ENCODE peak calls at places on chromosomes 7 and 10, in ten cellular contexts. C is cardiac muscle cell; T is WERI-Rb-1; V is OCI-LY7; D is CD8-positive, alpha-beta T cell; O is upper lobe of right lung; U is PC-3; P is HepG2; F is endothelial cell of umbilical vein; W is thoracic aorta. K is an unnamed sample.

GRCh38 chr7:33446551-33446950 is 317.2 kb downstream of the BBS9 start:
- DNase-seq in C (no peak), T (no peak), V (no peak), D (no peak), O (no peak), U (no peak), P (no peak), F (no peak), W (no peak), K (no peak)

GRCh38 chr7:128848289-128849155 is 14.1 kb upstream of the ATP6V1F start:
- DNase-seq in C (no peak), T (no peak), V (no peak), D (peak; percentile 1), O (no peak), U (no peak), P (no peak), F (no peak), W (no peak), K (no peak)

GRCh38 chr10:67506757-67507091 is 189.3 kb downstream of the CTNNA3 start:
- DNase-seq in C (no peak), T (no peak), V (no peak), D (no peak), O (no peak), U (peak; percentile 61), P (no peak), F (no peak), W (no peak), K (no peak)

GRCh38 chr10:520402-520787 is 169.1 kb downstream of the DIP2C start:
- DNase-seq in C (peak; percentile 31), T (peak; percentile 43), V (no peak), D (no peak), O (peak; percentile 45), U (no peak), P (no peak), F (no peak), W (no peak), K (no peak)

GRCh38 chr10:95425592-95426465 is 135.0 kb upstream of the PDLIM1 start:
- DNase-seq in C (no peak), T (no peak), V (no peak), D (no peak), O (no peak), U (no peak), P (no peak), F (no peak), W (no peak), K (no peak)

GRCh38 chr7:22952306-22953011 is 61.5 kb downstream of the HYCC1 start:
- DNase-seq in C (no peak), T (no peak), V (no peak), D (no peak), O (no peak), U (no peak), P (no peak), F (no peak), W (no peak), K (no peak)

GRCh38 chr7:88040694-88041093 is 106.6 kb downstream of the ADAM22 start:
- DNase-seq in C (no peak), T (no peak), V (no peak), D (no peak), O (no peak), U (peak; percentile 44), P (no peak), F (no peak), W (no peak), K (no peak)

GRCh38 chr7:46003896-46004875 is 83.1 kb upstream of the IGFBP3 start:
- DNase-seq in C (no peak), T (no peak), V (no peak), D (no peak), O (no peak), U (peak; percentile 95), P (no peak), F (peak; percentile 2), W (no peak), K (no peak)

GRCh38 chr7:156897673-156898072 is 4.7 kb upstream of the LMBR1 start:
- DNase-seq in C (no peak), T (no peak), V (no peak), D (no peak), O (no peak), U (no peak), P (no peak), F (no peak), W (no peak), K (no peak)

GRCh38 chr7:42461537-42461936 is 224.5 kb upstream of the GLI3 start:
- DNase-seq in C (no peak), T (no peak), V (no peak), D (no peak), O (no peak), U (no peak), P (no peak), F (no peak), W (no peak), K (no peak)
- TF ChIP-seq CTCF in C (no peak), T (no peak), V (no peak), D (no peak), O (no peak), U (no peak), P (no peak), F (no peak), W (no peak), K (no peak)

GRCh38 chr10:32927750-32928149 is 30.3 kb downstream of the ITGB1 start:
- DNase-seq in C (no peak), T (no peak), V (no peak), D (no peak), O (no peak), U (no peak), P (no peak), F (no peak), W (no peak), K (no peak)

GRCh38 chr10:32932330-32932729 is 25.7 kb downstream of the ITGB1 start:
- DNase-seq in C (no peak), T (no peak), V (no peak), D (no peak), O (no peak), U (no peak), P (no peak), F (no peak), W (no peak), K (no peak)

GRCh38 chr10:32929634-32930033 is 28.4 kb downstream of the ITGB1 start:
- DNase-seq in C (no peak), T (no peak), V (no peak), D (no peak), O (no peak), U (peak; percentile 71), P (no peak), F (no peak), W (no peak), K (no peak)

DNA sequence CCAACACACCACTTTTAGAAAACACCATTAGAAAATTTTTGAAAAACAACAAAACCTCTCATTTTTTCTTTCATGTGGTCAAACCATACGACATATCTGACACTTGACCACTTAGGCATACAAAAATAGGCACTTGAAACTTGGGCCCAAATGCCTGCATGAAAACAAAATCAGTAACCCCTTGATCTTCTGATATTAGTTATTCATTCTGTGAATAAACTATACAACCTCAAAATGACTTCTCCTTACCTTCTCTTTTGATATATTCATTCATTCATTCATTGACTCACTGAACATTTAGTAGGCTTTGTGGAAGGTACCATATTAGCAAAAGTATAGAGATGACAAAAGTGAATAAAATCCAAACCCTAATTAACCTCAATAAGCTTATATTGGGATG is 26.4 kb downstream of the ITGB1 start:
- DNase-seq in C (no peak), T (no peak), V (no peak), D (no peak), O (no peak), U (no peak), P (no peak), F (no peak), W (no peak), K (no peak)
- H3K27ac ChIP-seq in C (no peak overlapping the region), T (no peak overlapping the region), V (no peak overlapping the region), D (no peak overlapping the region), O (no peak overlapping the region), U (no peak overlapping the region), P (no peak overlapping the region), F (no peak overlapping the region), W (no peak overlapping the region), K (no peak overlapping the region)

GRCh38 chr7:157979631-157980340 is 607.8 kb downstream of the PTPRN2 start:
- DNase-seq in C (no peak), T (no peak), V (no peak), D (no peak), O (no peak), U (no peak), P (no peak), F (no peak), W (no peak), K (no peak)

GRCh38 chr7:157981778-157982177 is 605.8 kb downstream of the PTPRN2 start:
- DNase-seq in C (no peak), T (no peak), V (no peak), D (no peak), O (no peak), U (no peak), P (no peak), F (no peak), W (no peak), K (no peak)

GRCh38 chr7:157983442-157984137 is 604.0 kb downstream of the PTPRN2 start:
- DNase-seq in C (no peak), T (no peak), V (no peak), D (no peak), O (peak; percentile 41), U (no peak), P (no peak), F (no peak), W (no peak), K (no peak)

GRCh38 chr7:157978766-157979165 is 608.9 kb downstream of the PTPRN2 start:
- DNase-seq in C (no peak), T (no peak), V (no peak), D (no peak), O (peak; percentile 43), U (no peak), P (no peak), F (no peak), W (no peak), K (peak; percentile 26)

DNA sequence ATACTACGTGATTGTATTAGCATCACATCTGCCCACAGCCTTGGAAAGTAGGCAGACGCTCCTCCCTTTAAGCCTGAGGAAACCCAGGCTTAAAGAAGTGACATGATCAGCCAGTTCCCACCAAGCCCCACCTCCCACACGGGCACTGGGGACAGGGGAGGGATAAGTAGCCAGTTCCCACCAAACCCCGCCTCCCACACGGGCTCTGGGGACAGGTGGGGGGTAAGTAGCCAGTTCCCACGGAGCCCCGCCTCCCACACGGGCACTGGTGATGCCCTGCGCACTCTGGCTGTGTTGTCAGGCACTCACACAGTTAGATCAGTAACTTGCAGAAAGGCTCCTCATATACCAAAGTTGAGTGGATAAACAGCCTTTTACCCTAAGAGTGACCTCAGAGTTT is 606.8 kb downstream of the PTPRN2 start:
- DNase-seq in C (no peak), T (peak; percentile 79), V (no peak), D (no peak), O (peak; percentile 40), U (no peak), P (no peak), F (no peak), W (no peak), K (no peak)
- H3K9me3 ChIP-seq in C (no peaks in the 10 kb centered on the region), T (no peaks in the 10 kb centered on the region), V (no peaks in the 10 kb centered on the region), D (no peaks in the 10 kb centered on the region), O (no peaks in the 10 kb centered on the region), U (no peaks in the 10 kb centered on the region), P (no peaks in the 10 kb centered on the region), F (no peaks in the 10 kb centered on the region), W (no peaks in the 10 kb centered on the region), K (no peaks in the 10 kb centered on the region)

DNA sequence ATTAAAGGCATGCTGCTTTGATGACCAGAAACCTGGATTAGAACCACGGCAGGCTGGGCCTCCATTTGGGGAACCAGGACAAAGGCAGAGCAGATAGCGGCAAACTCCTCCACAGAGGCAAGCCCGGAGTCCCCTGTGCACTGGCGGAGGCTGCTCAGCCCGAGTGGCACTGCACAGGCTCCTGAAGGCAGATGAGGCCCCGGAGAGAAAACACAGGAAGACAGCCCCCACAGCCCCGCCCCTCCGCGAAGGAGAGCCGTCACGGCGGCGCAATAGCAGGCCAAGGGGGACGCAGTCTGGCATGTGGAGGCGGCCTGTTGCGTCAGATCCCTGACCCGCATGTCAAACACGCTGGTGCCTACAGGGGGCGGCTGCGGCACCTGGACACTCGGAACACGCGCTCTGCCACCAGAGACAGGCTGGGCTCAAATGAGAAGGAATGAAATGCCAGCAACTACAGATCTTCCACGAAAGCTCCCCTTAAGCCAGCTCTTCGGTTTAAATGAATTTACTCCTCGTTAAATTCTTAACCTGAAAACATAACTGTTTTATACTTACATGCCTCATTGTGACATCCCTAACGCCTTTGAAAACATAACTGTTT is 128.5 kb downstream of the MAD1L1 start:
- DNase-seq in C (peak; percentile 79), T (peak; percentile 97), V (peak; percentile 85), D (peak; percentile 87), O (peak; percentile 93), U (no peak), P (peak; percentile 51), F (peak; percentile 87), W (peak; percentile 49), K (peak; percentile 71)
- TF ChIP-seq CTCF in C (peak; percentile 77), T (peak; percentile 86), V (peak; percentile 74), D (peak; percentile 43), O (peak; percentile 72), U (peak; percentile 40), P (peak; percentile 62), F (peak; percentile 75), W (peak; percentile 63), K (peak; percentile 52)

K was measured in Peyer's patch.